ENCODE peak calls at places on chromosomes 4 and X, in five cellular contexts. Y is astrocyte of the cerebellum; Q is body of pancreas; K is naive thymus-derived CD4-positive, alpha-beta T cell; I is PC-9. Z is an unnamed sample.

GRCh38 chr4:108181704-108182103 is 13.0 kb upstream of the LEF1 start:
- DNase-seq in K (no peak), I (no peak), Y (no peak), Q (no peak), Z (no peak)

GRCh38 chrX:49838374-49838773 is 9.3 kb downstream of the PAGE4 start:
- DNase-seq in Y (no peak), K (no peak), I (peak), Q (peak), Z (peak)

GRCh38 chr4:150006197-150006596 is 72.0 kb upstream of the DCLK2 start:
- DNase-seq in K (no peak), Q (no peak), Y (no peak), I (no peak), Z (no peak)

GRCh38 chrX:476724-477075 is 90.0 kb upstream of the PPP2R3B start:
- DNase-seq in Y (no peak), K (no peak), Q (no peak), I (no peak), Z (no peak)

GRCh38 chr4:160319221-160319867 is 1216.5 kb downstream of the RAPGEF2 start:
- DNase-seq in I (peak), Y (peak), K (no peak), Q (no peak), Z (no peak)

GRCh38 chrX:151970661-151971060 is 3.8 kb downstream of the GABRE start:
- DNase-seq in K (no peak), Q (peak), Y (peak), I (peak), Z (no peak)

GRCh38 chrX:24146283-24146865 is 3.2 kb upstream of the ZFX start:
- DNase-seq in K (no peak), Y (no peak), I (no peak), Q (no peak), Z (no peak)

GRCh38 chrX:31993635-31994034 is 921.8 kb upstream of the FTHL17 start:
- DNase-seq in I (no peak), K (no peak), Q (no peak), Y (no peak), Z (no peak)

GRCh38 chrX:47091149-47091775 is 13.0 kb downstream of the RGN start:
- DNase-seq in Y (peak), I (no peak), Q (no peak), K (no peak), Z (no peak)

DNA sequence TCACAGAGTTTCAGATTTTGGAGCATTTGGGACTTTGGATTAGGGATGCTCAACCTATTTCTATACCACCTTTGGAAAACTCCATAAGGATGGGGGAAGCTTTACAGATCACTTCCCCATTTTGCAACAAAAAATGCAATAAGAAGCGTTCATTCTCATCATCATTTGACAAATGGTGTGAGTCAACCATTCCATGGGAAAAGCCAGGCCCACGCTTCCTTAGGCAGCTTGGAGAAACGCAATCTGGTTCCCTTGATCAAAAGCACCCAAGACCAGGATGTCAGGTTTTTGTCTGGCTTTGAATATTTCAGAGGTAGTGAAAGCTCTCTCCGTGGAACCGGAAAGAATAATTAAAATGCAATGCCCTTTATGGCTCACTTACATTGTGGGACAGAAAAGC is 79.3 kb upstream of the C4orf50 start:
- DNase-seq in Q (no peak), K (no peak), I (no peak), Y (no peak), Z (no peak)
- H3K4me3 ChIP-seq in Q (no peak), K (no peak), I (no peak), Y (no peak), Z (no peak)

DNA sequence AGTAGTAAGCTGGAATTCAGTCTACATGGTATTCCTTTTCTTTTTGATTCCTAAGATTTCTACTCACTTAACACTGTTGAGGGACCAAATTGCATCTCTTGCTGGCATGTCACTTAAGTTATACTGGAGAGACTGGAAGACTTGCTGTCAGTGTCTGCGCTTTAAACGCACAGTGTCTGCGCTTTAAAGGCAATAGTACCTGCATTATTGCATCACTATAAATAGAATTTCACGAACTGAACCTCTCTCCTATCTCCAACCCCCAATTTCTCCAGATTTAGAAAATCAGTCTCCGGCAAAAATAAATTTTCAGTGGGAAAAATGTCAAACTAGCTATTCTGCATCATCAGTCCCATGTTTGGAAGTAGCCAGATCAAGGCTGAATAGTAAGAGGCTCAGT is 21.2 kb downstream of the SMAD1 start:
- DNase-seq in Q (no peak), Y (no peak), I (no peak), K (no peak), Z (no peak)
- H3K4me3 ChIP-seq in Q (no peak), Y (no peak), I (no peak), K (no peak), Z (no peak)

GRCh38 chr4:98653890-98654867 is 4.2 kb downstream of the TSPAN5 start:
- DNase-seq in Y (peak), Q (no peak), K (no peak), I (no peak), Z (no peak)
- H3K4me3 ChIP-seq in Y (peak), Q (no peak), K (no peak), I (peak), Z (peak)

GRCh38 chr4:94758141-94758699 is 465 bp downstream of the BMPR1B start:
- DNase-seq in Q (peak), K (no peak), I (no peak), Y (no peak), Z (no peak)

GRCh38 chr4:94762326-94762725 is 4.6 kb downstream of the BMPR1B start:
- DNase-seq in Q (no peak), K (no peak), I (no peak), Y (no peak), Z (no peak)

GRCh38 chr4:94759767-94760211 is 2.0 kb downstream of the BMPR1B start:
- DNase-seq in Y (no peak), K (no peak), I (no peak), Q (no peak), Z (no peak)

GRCh38 chr4:94757192-94758140 is at the start of gene BMPR1B:
- DNase-seq in Q (peak), I (peak), Y (peak), K (no peak), Z (no peak)

DNA sequence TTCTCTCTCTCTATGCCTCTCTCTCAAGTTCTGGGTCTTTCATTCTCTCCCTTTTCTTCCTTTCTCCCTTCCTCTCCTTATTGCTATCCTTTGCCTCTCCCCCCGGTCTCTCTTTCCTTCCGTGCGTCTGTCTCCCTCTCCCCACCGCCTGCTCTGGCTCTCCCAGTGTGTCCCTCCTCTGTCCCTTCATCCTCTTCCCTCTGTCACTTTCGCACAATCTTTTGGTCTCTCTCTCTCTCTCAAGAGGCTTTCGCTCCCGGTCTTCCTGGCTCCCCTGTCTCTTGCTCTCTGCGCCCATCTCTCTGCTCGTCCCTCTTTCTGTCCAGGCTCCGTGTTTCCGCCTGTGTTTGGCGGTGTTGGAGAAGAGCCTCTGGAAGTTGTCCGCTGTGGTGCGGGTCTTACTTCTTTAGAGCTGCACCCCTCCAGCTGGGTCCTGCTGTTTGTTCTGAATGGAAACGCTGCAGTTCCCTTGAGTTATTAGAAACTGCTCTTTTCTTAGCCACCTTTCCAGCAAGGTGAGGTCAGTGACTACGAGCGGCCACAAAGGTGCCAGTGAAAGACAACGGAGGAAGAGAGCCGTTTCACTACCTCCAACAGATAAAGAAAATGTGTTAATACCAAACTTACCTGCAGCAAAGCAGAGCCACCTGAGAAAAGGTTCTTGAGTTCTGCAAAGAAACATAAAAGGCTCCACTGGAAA is 1.1 kb downstream of the BMPR1B start:
- DNase-seq in Q (peak), K (no peak), I (peak), Y (no peak), Z (no peak)
- H3K4me3 ChIP-seq in Q (peak), K (no peak), I (peak), Y (peak), Z (peak)

GRCh38 chr4:688695-689497 is at the start of gene SLC49A3:
- DNase-seq in Y (no peak), I (peak), Q (no peak), K (no peak), Z (no peak)

GRCh38 chr4:686371-687040 is 2.4 kb downstream of the SLC49A3 start:
- DNase-seq in K (no peak), Y (no peak), I (no peak), Q (no peak), Z (no peak)

GRCh38 chr4:687975-688694 is 816 bp downstream of the SLC49A3 start:
- DNase-seq in Y (no peak), I (peak), K (no peak), Q (peak), Z (no peak)

GRCh38 chr4:685681-686218 is 3.2 kb downstream of the SLC49A3 start:
- DNase-seq in Q (no peak), K (no peak), Y (no peak), I (no peak), Z (no peak)

DNA sequence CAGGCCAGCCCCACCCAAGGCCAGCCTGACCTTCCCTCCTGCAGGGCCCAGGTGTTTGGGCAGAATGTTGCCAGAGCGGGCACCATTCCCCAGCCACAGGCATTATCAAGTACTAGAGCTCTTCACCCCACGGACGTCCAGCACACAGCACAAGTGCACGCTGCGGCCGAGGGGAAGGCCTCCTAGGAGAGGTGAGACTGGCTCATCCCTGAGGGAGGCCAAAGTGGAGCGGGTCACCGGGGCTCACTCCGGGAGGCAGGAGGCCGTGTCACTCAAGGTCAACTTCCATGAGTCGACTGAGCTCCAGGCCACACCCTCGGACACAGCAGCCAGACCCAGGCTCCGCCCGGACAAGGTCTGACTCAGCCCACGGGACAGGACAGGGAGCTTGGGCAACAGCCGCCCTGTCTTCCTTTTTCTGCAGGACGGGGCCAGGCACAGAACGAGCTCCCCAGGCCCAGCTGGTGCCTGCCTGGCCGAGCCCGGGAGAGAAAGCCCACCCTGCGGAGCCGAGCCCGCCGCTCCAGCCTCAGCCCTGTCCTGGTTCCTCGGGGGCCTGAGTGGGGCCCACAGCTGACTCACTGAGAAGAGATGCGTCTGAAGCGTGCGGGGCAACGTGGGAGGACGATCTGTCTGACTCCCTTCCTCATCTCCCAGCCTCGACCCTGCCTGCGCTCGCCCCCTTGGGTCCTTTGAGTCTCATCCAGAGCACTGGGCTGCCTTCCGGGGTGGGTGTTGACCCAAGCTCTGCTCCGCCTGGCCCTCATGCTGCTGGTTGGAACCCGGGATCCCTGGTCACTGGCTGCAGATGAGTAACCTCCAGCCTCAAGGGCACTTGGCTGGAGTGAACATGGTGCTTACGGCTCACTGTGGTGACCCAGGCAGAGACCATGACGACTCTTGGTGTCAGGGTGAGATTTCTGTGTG is 1.6 kb downstream of the SLC49A3 start:
- DNase-seq in Q (peak), I (peak), K (no peak), Y (peak), Z (no peak)
- H3K4me3 ChIP-seq in Q (no peak), I (peak), K (no peak), Y (no peak), Z (no peak)